ENCODE peak calls at places on chromosomes 13 and 19, in five cellular contexts. N is breast epithelium, S is body of pancreas, E is tibial nerve, V is lower leg skin. K is an unnamed sample.

GRCh38 chr19:49431330-49431749 is 6.2 kb downstream of the GFY start:
- DNase-seq in N (no peak), S (no peak), E (no peak), V (no peak), K (peak)

GRCh38 chr13:41652735-41653361 is 195.5 kb downstream of the RGCC start:
- DNase-seq in N (no peak), S (peak), E (peak), V (no peak), K (no peak)

GRCh38 chr19:41957838-41958366 is 1.2 kb downstream of the RABAC1 start:
- DNase-seq in N (peak), S (peak), E (peak), V (no peak), K (no peak)

GRCh38 chr13:72884111-72884510 is 102.2 kb downstream of the PIBF1 start:
- DNase-seq in N (no peak), S (no peak), E (no peak), V (no peak), K (no peak)

GRCh38 chr13:66748712-66749111 is 481.4 kb downstream of the PCDH9 start:
- DNase-seq in N (no peak), S (no peak), E (no peak), V (no peak), K (no peak)

GRCh38 chr13:41313659-41314197 is 2.7 kb downstream of the NAA16 start:
- DNase-seq in N (no peak), S (no peak), E (no peak), V (no peak), K (no peak)

GRCh38 chr19:45440873-45441654 is 17.3 kb upstream of the ERCC1 start:
- DNase-seq in N (no peak), S (no peak), E (no peak), V (no peak), K (no peak)

GRCh38 chr19:21677696-21678418 is 89.5 kb downstream of the ZNF100 start:
- DNase-seq in N (no peak), S (peak), E (no peak), V (no peak), K (no peak)

GRCh38 chr19:36212895-36213294 is 1.6 kb downstream of the ZNF565 start:
- DNase-seq in N (no peak), S (no peak), E (no peak), V (no peak), K (no peak)

GRCh38 chr13:38582133-38582532 is 104.7 kb upstream of the FREM2 start:
- DNase-seq in N (no peak), S (peak), E (peak), V (no peak), K (no peak)

GRCh38 chr19:33171916-33172359 is 22.2 kb upstream of the LRP3 start:
- DNase-seq in N (no peak), S (no peak), E (no peak), V (no peak), K (no peak)

GRCh38 chr13:52845766-52846566 is 2.5 kb downstream of the PCDH8 start:
- DNase-seq in N (no peak), S (peak), E (no peak), V (no peak), K (no peak)

GRCh38 chr19:7533281-7533819 is 2.2 kb upstream of the PNPLA6 start:
- DNase-seq in N (peak), S (peak), E (peak), V (peak), K (no peak)

GRCh38 chr13:45198041-45198440 is 2.8 kb downstream of the KCTD4 start:
- DNase-seq in N (no peak), S (no peak), E (no peak), V (no peak), K (no peak)

GRCh38 chr19:43721469-43722048 is 5.7 kb downstream of the IRGC start:
- DNase-seq in N (no peak), S (no peak), E (no peak), V (no peak), K (no peak)

GRCh38 chr13:103539265-103539664 is 473.0 kb upstream of the SLC10A2 start:
- DNase-seq in N (no peak), S (no peak), E (no peak), V (no peak), K (no peak)

GRCh38 chr19:29266001-29266400 is 53.0 kb upstream of the UQCRFS1 start:
- DNase-seq in N (no peak), S (no peak), E (no peak), V (peak), K (peak)

GRCh38 chr13:90933097-90933826 is 414.2 kb upstream of the MIR17HG start:
- DNase-seq in N (no peak), S (no peak), E (no peak), V (no peak), K (no peak)

GRCh38 chr13:32125221-32125621 is 93.6 kb downstream of the FRY start:
- DNase-seq in N (peak), S (no peak), E (peak), V (no peak), K (no peak)

GRCh38 chr19:13814550-13814949 is 19.3 kb downstream of the ZSWIM4 start:
- DNase-seq in N (no peak), S (no peak), E (no peak), V (no peak), K (no peak)

GRCh38 chr19:13821292-13821691 is 26.0 kb downstream of the ZSWIM4 start:
- DNase-seq in N (no peak), S (no peak), E (no peak), V (no peak), K (no peak)

GRCh38 chr19:13819242-13819641 is 24.0 kb downstream of the ZSWIM4 start:
- DNase-seq in N (no peak), S (no peak), E (no peak), V (no peak), K (no peak)

GRCh38 chr19:13817018-13817614 is 21.9 kb downstream of the ZSWIM4 start:
- DNase-seq in N (no peak), S (peak), E (no peak), V (no peak), K (no peak)

DNA sequence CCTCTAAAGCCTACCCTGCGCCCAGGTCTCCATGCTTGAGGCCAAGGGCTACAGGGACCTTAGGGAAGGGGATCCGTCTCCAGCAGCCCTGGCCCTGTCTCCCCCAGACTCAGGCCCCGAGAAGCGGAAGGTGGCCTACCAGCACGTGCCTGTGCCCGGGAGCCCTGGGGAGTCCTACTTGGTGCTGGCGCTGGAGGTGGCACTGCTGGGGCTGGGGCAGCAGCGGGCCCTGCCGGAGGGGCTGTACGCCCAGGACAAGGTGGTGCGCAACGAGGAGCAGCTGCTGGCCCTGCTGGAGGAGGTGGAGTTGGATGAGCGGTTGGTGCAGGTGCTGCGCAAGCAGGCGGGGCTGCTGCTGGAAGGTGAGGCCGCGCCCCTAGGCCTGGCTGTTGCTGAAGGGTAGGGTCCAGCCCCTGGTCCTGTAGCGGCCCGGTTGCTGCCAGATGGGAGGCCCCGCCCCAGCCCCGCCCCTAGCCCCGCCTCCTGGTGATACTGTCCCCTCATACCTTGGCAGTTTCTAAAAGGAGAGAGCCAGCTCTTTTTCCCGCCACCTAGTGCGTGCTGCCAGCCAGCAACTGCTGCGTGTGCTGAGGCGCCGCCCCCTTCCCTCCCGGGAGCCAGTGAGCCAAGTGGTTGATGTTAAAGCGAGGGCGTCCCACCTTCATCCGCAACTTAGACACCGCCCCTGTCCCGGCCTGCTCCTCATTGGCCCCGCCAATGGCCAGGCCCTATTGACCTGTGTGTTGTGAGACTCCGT is 22.6 kb downstream of the ZSWIM4 start:
- DNase-seq in N (no peak), S (peak), E (no peak), V (no peak), K (no peak)
- TF ChIP-seq POLR2A in N (no peak), S (peak), E (no peak), V (no peak), K (no peak)

GRCh38 chr13:49996166-49996915 is 501 bp upstream of the TRIM13 start:
- DNase-seq in N (peak), S (peak), E (peak), V (peak), K (peak)
- TF ChIP-seq POLR2A in N (peak), S (peak), E (peak), V (no peak), K (peak)

GRCh38 chr19:52190679-52191293 is 934 bp downstream of the PPP2R1A start:
- DNase-seq in N (peak), S (peak), E (no peak), V (peak), K (peak)

GRCh38 chr19:52188822-52189744 is 769 bp upstream of the PPP2R1A start:
- DNase-seq in N (peak), S (no peak), E (peak), V (peak), K (peak)

GRCh38 chr19:52191374-52191773 is 1.5 kb downstream of the PPP2R1A start:
- DNase-seq in N (no peak), S (peak), E (no peak), V (no peak), K (no peak)

GRCh38 chr19:52189745-52190678 is at the start of gene PPP2R1A:
- DNase-seq in N (peak), S (peak), E (peak), V (peak), K (peak)

GRCh38 chr19:52191951-52192350 is 2.1 kb downstream of the PPP2R1A start:
- DNase-seq in N (no peak), S (no peak), E (no peak), V (no peak), K (no peak)
- TF ChIP-seq POLR2A in N (no peak), S (no peak), E (no peak), V (no peak), K (no peak)

GRCh38 chr19:15463865-15464371 is 426 bp downstream of the RASAL3 start:
- DNase-seq in N (no peak), S (no peak), E (no peak), V (no peak), K (peak)

GRCh38 chr19:15464394-15465385 is at the start of gene RASAL3:
- DNase-seq in N (no peak), S (no peak), E (no peak), V (no peak), K (no peak)

GRCh38 chr19:15456871-15457700 is 7.3 kb downstream of the RASAL3 start:
- DNase-seq in N (peak), S (peak), E (no peak), V (no peak), K (no peak)

GRCh38 chr19:15457701-15458484 is 6.5 kb downstream of the RASAL3 start:
- DNase-seq in N (no peak), S (no peak), E (no peak), V (no peak), K (no peak)

DNA sequence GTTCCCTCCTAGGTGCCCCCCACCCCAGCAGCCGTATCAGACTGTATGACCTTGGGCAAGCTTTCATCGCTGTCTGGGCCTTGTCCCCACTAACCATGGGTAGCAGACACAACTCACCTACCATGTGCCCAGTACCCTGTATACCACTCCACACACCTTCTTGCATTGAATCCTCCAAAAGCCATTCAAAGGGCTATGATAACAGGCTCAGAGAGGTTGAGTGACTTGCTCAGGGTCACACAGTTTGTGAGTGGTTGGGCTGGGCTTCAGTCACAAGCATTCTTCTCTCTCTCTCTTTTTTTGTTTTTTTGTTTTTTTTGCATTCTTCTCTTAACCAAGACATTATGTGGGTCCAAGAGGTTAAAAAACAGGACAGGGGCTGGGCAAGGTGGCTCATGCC is 2.6 kb downstream of the RASAL3 start:
- DNase-seq in N (no peak), S (no peak), E (no peak), V (no peak), K (no peak)
- TF ChIP-seq POLR2A in N (no peak), S (no peak), E (no peak), V (no peak), K (no peak)

GRCh38 chr19:18522124-18522861 is 423 bp upstream of the ELL start:
- DNase-seq in N (peak), S (peak), E (peak), V (peak), K (peak)
- TF ChIP-seq POLR2A in N (no peak), S (peak), E (peak), V (no peak), K (no peak)

GRCh38 chr19:57773488-57773887 is 4.0 kb downstream of the ZNF586 start:
- DNase-seq in N (no peak), S (no peak), E (no peak), V (no peak), K (no peak)

GRCh38 chr19:57771417-57771816 is 1.9 kb downstream of the ZNF586 start:
- DNase-seq in N (no peak), S (no peak), E (no peak), V (no peak), K (no peak)

GRCh38 chr19:57769345-57770131 is at the start of gene ZNF586:
- DNase-seq in N (peak), S (peak), E (peak), V (peak), K (peak)
- TF ChIP-seq POLR2A in N (no peak), S (peak), E (no peak), V (no peak), K (peak)

DNA sequence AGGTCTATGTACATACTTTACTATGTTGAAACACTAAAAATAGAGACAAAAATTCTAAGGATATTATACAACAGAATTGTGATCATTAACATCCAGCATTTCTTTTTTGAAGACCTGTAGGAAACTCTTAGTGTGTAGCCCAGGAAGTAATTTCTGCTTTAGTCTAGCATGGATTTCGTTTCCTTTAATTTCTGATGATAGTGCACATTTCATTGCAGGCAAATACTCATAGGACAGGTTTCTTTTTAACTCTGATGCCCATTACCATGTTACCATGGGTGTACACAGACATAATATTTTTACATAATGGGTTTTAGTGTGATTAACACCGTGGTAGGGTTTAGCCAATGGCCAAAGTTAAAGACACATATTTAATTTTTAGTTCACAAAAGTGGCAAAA is 27.1 kb downstream of the LIG4 start:
- DNase-seq in N (no peak), S (no peak), E (no peak), V (no peak), K (no peak)
- TF ChIP-seq POLR2A in N (no peak), S (no peak), E (no peak), V (no peak), K (no peak)

DNA sequence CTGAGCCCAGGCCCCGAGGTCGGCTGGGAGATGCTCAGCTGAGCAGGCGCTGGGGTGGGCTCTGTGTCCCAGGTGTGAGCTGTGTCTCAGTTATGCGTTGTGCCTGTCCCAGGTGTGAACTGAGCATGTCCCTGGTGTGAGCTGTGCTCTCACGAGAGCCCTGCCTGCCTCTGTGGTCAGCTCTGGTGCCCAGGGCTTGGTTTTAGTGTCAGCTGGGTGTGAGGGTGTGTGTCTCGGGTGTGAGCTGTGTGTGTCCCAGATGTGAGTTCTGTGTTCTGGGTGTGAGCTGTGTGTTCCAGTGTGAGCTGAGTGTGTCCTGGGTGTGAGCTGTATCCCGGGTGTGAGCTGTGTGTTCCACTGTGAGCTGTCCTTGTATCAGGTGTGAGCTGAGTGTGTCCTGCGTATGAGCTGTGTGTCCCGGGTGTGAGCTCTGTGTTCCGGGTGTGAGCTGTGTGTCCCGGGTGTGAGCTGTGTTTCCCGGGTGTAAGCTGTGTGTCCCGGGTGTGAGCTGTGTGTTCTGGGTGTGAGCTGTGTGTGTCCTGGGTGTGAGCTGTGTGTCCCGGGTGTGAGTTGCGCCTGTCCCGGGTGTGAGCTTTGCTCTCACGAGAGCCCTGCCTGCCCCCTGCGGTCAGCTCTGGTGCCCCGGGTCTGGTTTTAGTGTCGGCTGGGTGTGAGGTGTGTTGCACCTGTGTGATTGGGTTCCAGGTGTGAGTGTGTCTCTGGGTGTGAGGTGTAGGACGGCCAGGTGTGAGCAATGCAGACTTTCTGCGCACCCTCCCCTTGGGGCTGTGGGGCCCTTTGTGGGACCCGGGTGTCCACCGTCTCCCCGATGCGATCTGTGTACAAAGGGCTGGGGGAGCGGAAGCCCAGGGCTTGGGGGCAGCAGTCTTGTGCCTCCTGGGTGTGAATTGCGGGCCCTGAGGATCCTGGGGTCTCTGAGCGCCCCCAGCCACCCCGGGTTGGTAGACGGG is 7.1 kb upstream of the PEAK3 start:
- DNase-seq in N (no peak), S (no peak), E (no peak), V (no peak), K (no peak)
- TF ChIP-seq POLR2A in N (no peak), S (no peak), E (no peak), V (no peak), K (no peak)